ENCODE peak calls at places on chromosomes 12 and 14, in six cellular contexts. S is GM12878, N is HCT116, P is SK-N-SH, E is endothelial cell of umbilical vein, Q is H1. G is an unnamed sample.

GRCh38 chr12:87813476-87814234 is 215.5 kb downstream of the C12orf50 start:
- DNase-seq in Q (no peak), S (no peak), N (no peak), E (no peak), P (no peak), G (no peak)

GRCh38 chr12:15691372-15691771 is 97.8 kb downstream of the EPS8 start:
- DNase-seq in E (no peak), N (no peak), Q (no peak), S (no peak), P (no peak), G (no peak)

GRCh38 chr12:120090211-120090610 is 26.3 kb downstream of the RAB35 start:
- DNase-seq in Q (no peak), E (no peak), S (no peak), N (no peak), P (no peak), G (no peak)

GRCh38 chr12:32821293-32822089 is 65.8 kb upstream of the YARS2 start:
- DNase-seq in N (no peak), E (no peak), Q (no peak), P (peak), S (no peak), G (no peak)

GRCh38 chr14:91038439-91038838 is 22.0 kb downstream of the RPS6KA5 start:
- DNase-seq in N (no peak), P (no peak), S (no peak), E (no peak), Q (no peak), G (no peak)

GRCh38 chr12:77493769-77494168 is 336.9 kb upstream of the NAV3 start:
- DNase-seq in Q (no peak), P (no peak), S (no peak), N (no peak), E (no peak), G (no peak)

GRCh38 chr12:47711448-47711847 is 5.6 kb upstream of the RPAP3 start:
- DNase-seq in Q (no peak), P (no peak), N (no peak), E (no peak), S (no peak), G (no peak)

GRCh38 chr12:47360771-47361388 is 281.1 kb upstream of the AMIGO2 start:
- DNase-seq in N (no peak), P (no peak), Q (no peak), E (peak), S (no peak), G (no peak)

GRCh38 chr12:62135553-62136200 is 124.5 kb upstream of the USP15 start:
- DNase-seq in P (no peak), E (no peak), N (no peak), Q (no peak), S (no peak), G (no peak)

GRCh38 chr12:62581288-62582064 is 114.8 kb downstream of the MON2 start:
- DNase-seq in P (peak), S (no peak), N (peak), Q (no peak), E (peak), G (peak)

GRCh38 chr12:67911293-67911637 is 78.0 kb upstream of the IFNG-AS1 start:
- DNase-seq in S (no peak), Q (no peak), E (no peak), P (no peak), N (no peak), G (no peak)

GRCh38 chr12:122031342-122032216 is 9.9 kb downstream of the BCL7A start:
- DNase-seq in Q (peak), S (no peak), P (peak), N (no peak), E (peak), G (peak)

GRCh38 chr12:82832091-82832490 is 145.4 kb downstream of the TMTC2 start:
- DNase-seq in S (no peak), N (no peak), P (no peak), Q (no peak), E (no peak), G (no peak)

GRCh38 chr12:89648211-89648930 is 60.3 kb downstream of the ATP2B1 start:
- DNase-seq in E (no peak), Q (peak), S (no peak), N (no peak), P (peak), G (peak)

GRCh38 chr14:24325963-24326362 is 8.9 kb downstream of the ADCY4 start:
- DNase-seq in Q (no peak), N (no peak), E (no peak), S (no peak), P (peak), G (no peak)

GRCh38 chr12:47188576-47189441 is 109.0 kb upstream of the AMIGO2 start:
- DNase-seq in S (no peak), N (no peak), E (peak), Q (no peak), P (no peak), G (no peak)

GRCh38 chr12:2893007-2893406 is 2.3 kb downstream of the TULP3 start:
- DNase-seq in E (no peak), N (no peak), P (no peak), S (no peak), Q (no peak), G (no peak)

GRCh38 chr14:22641851-22642250 is 2.3 kb downstream of the OR6J1 start:
- DNase-seq in P (no peak), S (no peak), Q (no peak), E (no peak), N (no peak), G (no peak)

GRCh38 chr12:75837700-75838099 is 193.9 kb downstream of the PHLDA1 start:
- DNase-seq in S (no peak), P (peak), Q (no peak), N (no peak), E (no peak), G (no peak)

GRCh38 chr14:39890026-39890425 is 457.8 kb upstream of the FBXO33 start:
- DNase-seq in Q (no peak), S (no peak), P (no peak), E (no peak), N (no peak), G (no peak)

GRCh38 chr12:127560041-127560478 is 706.9 kb upstream of the TMEM132C start:
- DNase-seq in Q (no peak), E (no peak), P (no peak), N (no peak), S (no peak), G (no peak)

GRCh38 chr12:127562781-127563180 is 704.2 kb upstream of the TMEM132C start:
- DNase-seq in P (no peak), S (no peak), E (no peak), N (no peak), Q (no peak), G (no peak)

GRCh38 chr12:127558363-127558762 is 708.6 kb upstream of the TMEM132C start:
- DNase-seq in S (no peak), E (no peak), N (no peak), Q (no peak), P (no peak), G (no peak)

GRCh38 chr12:127556487-127556886 is 710.5 kb upstream of the TMEM132C start:
- DNase-seq in N (no peak), Q (no peak), E (no peak), S (no peak), P (no peak), G (no peak)

DNA sequence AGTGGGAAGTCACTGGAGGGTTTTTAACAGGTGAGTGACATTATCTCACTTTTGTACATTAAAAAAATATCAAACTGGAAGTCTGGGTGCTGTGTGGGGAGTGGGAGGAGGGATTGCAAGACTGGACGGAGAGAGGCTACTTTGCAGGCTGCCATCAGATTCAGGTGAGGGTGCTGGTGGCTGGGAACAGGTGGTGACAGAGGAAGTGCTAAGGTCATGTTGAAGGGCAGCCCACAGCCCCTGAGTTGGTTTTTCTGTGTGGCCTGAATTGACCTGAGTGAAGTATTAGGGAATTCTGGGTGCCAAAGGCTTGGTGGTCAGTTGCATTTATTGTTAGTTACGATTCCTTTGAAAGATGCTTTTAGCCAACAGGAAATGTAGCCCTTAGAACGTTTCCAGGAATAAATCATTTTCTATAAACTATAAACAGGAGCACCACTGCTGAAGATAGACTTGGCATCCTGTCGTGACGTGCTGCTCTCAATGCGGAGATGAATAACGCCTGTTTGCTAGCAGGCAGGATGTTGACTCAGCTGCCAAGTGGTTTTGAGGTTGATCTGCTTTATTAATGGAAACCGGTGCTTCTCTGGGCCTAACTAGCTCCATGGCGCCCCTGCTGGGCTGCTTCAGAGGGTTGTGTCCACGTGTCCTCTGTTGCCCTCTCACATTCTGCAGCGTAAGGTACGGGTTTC is 707.5 kb upstream of the TMEM132C start:
- DNase-seq in S (peak), N (no peak), P (peak), Q (peak), E (peak), G (peak)
- H2AFZ ChIP-seq in S (no peak), N (no peak), P (no peak), Q (peak), E (no peak), G (peak)

GRCh38 chr12:13961983-13962382 is 19.4 kb downstream of the GRIN2B start:
- DNase-seq in N (no peak), Q (no peak), S (no peak), P (no peak), E (no peak), G (no peak)
- TF ChIP-seq POLR2AphosphoS5 in N (no peak), Q (no peak), S (no peak), P (no peak), E (no peak), G (no peak)

GRCh38 chr12:56129210-56129691 is 1.2 kb downstream of the ESYT1 start:
- DNase-seq in Q (peak), E (peak), S (no peak), N (no peak), P (peak), G (peak)

GRCh38 chr12:56128669-56129209 is 672 bp downstream of the ESYT1 start:
- DNase-seq in P (peak), E (peak), S (no peak), N (no peak), Q (no peak), G (no peak)

GRCh38 chr12:56127888-56128668 is at the start of gene ESYT1:
- DNase-seq in P (peak), N (peak), E (peak), S (peak), Q (peak), G (peak)

GRCh38 chr12:56127485-56127887 is 581 bp upstream of the ESYT1 start:
- DNase-seq in Q (no peak), N (no peak), S (no peak), E (no peak), P (no peak), G (no peak)

GRCh38 chr12:56126732-56127239 is 1.3 kb upstream of the ESYT1 start:
- DNase-seq in P (no peak), Q (no peak), E (peak), S (no peak), N (no peak), G (no peak)
- H2AFZ ChIP-seq in P (no peak), Q (no peak), E (no peak), S (peak), N (no peak), G (no peak)

GRCh38 chr12:92078167-92079053 is 67.2 kb downstream of the BTG1 start:
- DNase-seq in Q (no peak), N (peak), P (no peak), S (no peak), E (peak), G (no peak)
- TF ChIP-seq POLR2AphosphoS5 in Q (no peak), N (no peak), P (no peak), S (no peak), E (no peak), G (no peak)

G was measured in GM23338.